ENCODE peak calls at places on chromosomes 13 and 19, in four cellular contexts. X, O, B and E are unnamed samples.

GRCh38 chr13:48231080-48231479 is 1.9 kb upstream of the ITM2B start:
- DNase-seq in X (no peak), O (no peak), B (no peak), E (no peak)

GRCh38 chr19:19860756-19861390 is 4.8 kb upstream of the ZNF253 start:
- DNase-seq in X (no peak), O (peak; percentile 78), B (no peak), E (no peak)

GRCh38 chr19:55210120-55210493 is 806 bp upstream of the PTPRH start:
- DNase-seq in B (no peak), O (no peak), X (peak; percentile 94), E (no peak)

GRCh38 chr19:2043269-2043641 is 7.8 kb downstream of the MKNK2 start:
- DNase-seq in B (no peak), X (no peak), O (no peak), E (no peak)

GRCh38 chr19:35133826-35134225 is 1.0 kb downstream of the LGI4 start:
- DNase-seq in B (no peak), O (no peak), X (no peak), E (no peak)

GRCh38 chr19:39542198-39542597 is 2.2 kb upstream of the EID2 start:
- DNase-seq in B (no peak), O (no peak), X (no peak), E (no peak)

GRCh38 chr13:83178008-83178407 is 704.3 kb downstream of the SLITRK1 start:
- DNase-seq in B (no peak), X (no peak), O (no peak), E (no peak)

GRCh38 chr19:13277104-13277809 is 127.0 kb downstream of the IER2 start:
- DNase-seq in O (peak; percentile 49), B (no peak), X (peak; percentile 28), E (no peak)

GRCh38 chr13:29593605-29594297 is 1.7 kb downstream of the SLC7A1 start:
- DNase-seq in X (no peak), O (no peak), B (no peak), E (no peak)

GRCh38 chr19:7559102-7559501 is 23.6 kb downstream of the PNPLA6 start:
- DNase-seq in O (no peak), B (no peak), X (no peak), E (no peak)

GRCh38 chr19:29326351-29326750 is 113.4 kb upstream of the UQCRFS1 start:
- DNase-seq in B (no peak), O (no peak), X (no peak), E (no peak)

GRCh38 chr19:28128341-28128740 is 1084.6 kb downstream of the UQCRFS1 start:
- DNase-seq in B (no peak), X (no peak), O (no peak), E (no peak)

GRCh38 chr19:18204394-18205179 is 745 bp upstream of the RAB3A start:
- DNase-seq in O (no peak), B (peak; percentile 50), X (no peak), E (no peak)

GRCh38 chr19:50969413-50969760 is at the start of gene KLK6:
- DNase-seq in O (no peak), B (peak; percentile 88), X (no peak), E (peak; percentile 58)

GRCh38 chr19:13804830-13805683 is 9.8 kb downstream of the ZSWIM4 start:
- DNase-seq in X (no peak), B (peak; percentile 12), O (no peak), E (no peak)

GRCh38 chr19:47228937-47229673 is 1.9 kb downstream of the BBC3 start:
- DNase-seq in O (no peak), B (peak; percentile 5), X (no peak), E (peak; percentile 53)

GRCh38 chr19:55640043-55640576 is 692 bp upstream of the ZNF580 start:
- DNase-seq in B (peak; percentile 51), O (peak; percentile 76), X (no peak), E (peak; percentile 53)